ENCODE peak calls at places on chromosome 11, in eight cellular contexts. One of them, this sample, is unnamed.

GRCh38 chr11:33017478-33017877 is 1.8 kb downstream of the DEPDC7 start:
- DNase-seq in fibroblast of lung: no peak
- DNase-seq in CD8-positive, alpha-beta T cell: no peak
- DNase-seq in foreskin fibroblast: no peak
- DNase-seq in lower lobe of right lung: no peak
- DNase-seq in WERI-Rb-1: no peak
- DNase-seq in RWPE1: no peak
- DNase-seq in fibroblast of pulmonary artery: no peak
- DNase-seq in this sample: no peak

GRCh38 chr11:65135633-65136145 is 1.4 kb upstream of the SYVN1 start:
- DNase-seq in fibroblast of lung: no peak
- DNase-seq in CD8-positive, alpha-beta T cell: no peak
- DNase-seq in foreskin fibroblast: no peak
- DNase-seq in lower lobe of right lung: no peak
- DNase-seq in WERI-Rb-1: peak
- DNase-seq in RWPE1: no peak
- DNase-seq in fibroblast of pulmonary artery: no peak
- DNase-seq in this sample: no peak

GRCh38 chr11:61281581-61282250 is 13.4 kb downstream of the VWCE start:
- DNase-seq in fibroblast of lung: peak
- DNase-seq in CD8-positive, alpha-beta T cell: no peak
- DNase-seq in foreskin fibroblast: no peak
- DNase-seq in lower lobe of right lung: no peak
- DNase-seq in WERI-Rb-1: peak
- DNase-seq in RWPE1: peak
- DNase-seq in fibroblast of pulmonary artery: peak
- DNase-seq in this sample: peak

GRCh38 chr11:65432686-65433582 is 10.3 kb downstream of the NEAT1 start:
- DNase-seq in fibroblast of lung: peak
- DNase-seq in CD8-positive, alpha-beta T cell: no peak
- DNase-seq in foreskin fibroblast: no peak
- DNase-seq in lower lobe of right lung: no peak
- DNase-seq in WERI-Rb-1: no peak
- DNase-seq in RWPE1: no peak
- DNase-seq in fibroblast of pulmonary artery: peak
- DNase-seq in this sample: peak

GRCh38 chr11:130476200-130476921 is 27.9 kb downstream of the ADAMTS15 start:
- DNase-seq in fibroblast of lung: peak
- DNase-seq in CD8-positive, alpha-beta T cell: no peak
- DNase-seq in foreskin fibroblast: no peak
- DNase-seq in lower lobe of right lung: no peak
- DNase-seq in WERI-Rb-1: no peak
- DNase-seq in RWPE1: no peak
- DNase-seq in fibroblast of pulmonary artery: no peak
- DNase-seq in this sample: no peak

GRCh38 chr11:13009921-13010736 is 1.0 kb downstream of the RASSF10 start:
- DNase-seq in fibroblast of lung: peak
- DNase-seq in CD8-positive, alpha-beta T cell: no peak
- DNase-seq in foreskin fibroblast: no peak
- DNase-seq in lower lobe of right lung: peak
- DNase-seq in WERI-Rb-1: peak
- DNase-seq in RWPE1: peak
- DNase-seq in fibroblast of pulmonary artery: no peak
- DNase-seq in this sample: no peak

GRCh38 chr11:12540913-12541587 is 133.2 kb upstream of the TEAD1 start:
- DNase-seq in fibroblast of lung: peak
- DNase-seq in CD8-positive, alpha-beta T cell: no peak
- DNase-seq in foreskin fibroblast: peak
- DNase-seq in lower lobe of right lung: no peak
- DNase-seq in WERI-Rb-1: no peak
- DNase-seq in RWPE1: peak
- DNase-seq in fibroblast of pulmonary artery: peak
- DNase-seq in this sample: peak

GRCh38 chr11:18312012-18312411 is 9.9 kb downstream of the HPS5 start:
- DNase-seq in fibroblast of lung: peak
- DNase-seq in CD8-positive, alpha-beta T cell: no peak
- DNase-seq in foreskin fibroblast: peak
- DNase-seq in lower lobe of right lung: no peak
- DNase-seq in WERI-Rb-1: no peak
- DNase-seq in RWPE1: no peak
- DNase-seq in fibroblast of pulmonary artery: peak
- DNase-seq in this sample: peak

GRCh38 chr11:76185511-76185910 is 20.8 kb downstream of the WNT11 start:
- DNase-seq in fibroblast of lung: no peak
- DNase-seq in CD8-positive, alpha-beta T cell: no peak
- DNase-seq in foreskin fibroblast: no peak
- DNase-seq in lower lobe of right lung: no peak
- DNase-seq in WERI-Rb-1: no peak
- DNase-seq in RWPE1: no peak
- DNase-seq in fibroblast of pulmonary artery: no peak
- DNase-seq in this sample: no peak

GRCh38 chr11:3105791-3106735 is 48.8 kb upstream of the CARS1 start:
- DNase-seq in fibroblast of lung: no peak
- DNase-seq in CD8-positive, alpha-beta T cell: no peak
- DNase-seq in foreskin fibroblast: no peak
- DNase-seq in lower lobe of right lung: peak
- DNase-seq in WERI-Rb-1: no peak
- DNase-seq in RWPE1: no peak
- DNase-seq in fibroblast of pulmonary artery: no peak
- DNase-seq in this sample: no peak

GRCh38 chr11:11494348-11494747 is 127.5 kb downstream of the GALNT18 start:
- DNase-seq in fibroblast of lung: no peak
- DNase-seq in CD8-positive, alpha-beta T cell: no peak
- DNase-seq in foreskin fibroblast: no peak
- DNase-seq in lower lobe of right lung: no peak
- DNase-seq in WERI-Rb-1: no peak
- DNase-seq in RWPE1: no peak
- DNase-seq in fibroblast of pulmonary artery: no peak
- DNase-seq in this sample: no peak

GRCh38 chr11:35335226-35335625 is 84.1 kb downstream of the SLC1A2 start:
- DNase-seq in fibroblast of lung: no peak
- DNase-seq in CD8-positive, alpha-beta T cell: no peak
- DNase-seq in foreskin fibroblast: peak
- DNase-seq in lower lobe of right lung: no peak
- DNase-seq in WERI-Rb-1: no peak
- DNase-seq in RWPE1: no peak
- DNase-seq in fibroblast of pulmonary artery: peak
- DNase-seq in this sample: peak

GRCh38 chr11:33402066-33402465 is 144.9 kb downstream of the HIPK3 start:
- DNase-seq in fibroblast of lung: no peak
- DNase-seq in CD8-positive, alpha-beta T cell: no peak
- DNase-seq in foreskin fibroblast: no peak
- DNase-seq in lower lobe of right lung: no peak
- DNase-seq in WERI-Rb-1: no peak
- DNase-seq in RWPE1: no peak
- DNase-seq in fibroblast of pulmonary artery: no peak
- DNase-seq in this sample: no peak

GRCh38 chr11:106959800-106960199 is 58.5 kb downstream of the GUCY1A2 start:
- DNase-seq in fibroblast of lung: peak
- DNase-seq in CD8-positive, alpha-beta T cell: no peak
- DNase-seq in foreskin fibroblast: no peak
- DNase-seq in lower lobe of right lung: no peak
- DNase-seq in WERI-Rb-1: no peak
- DNase-seq in RWPE1: no peak
- DNase-seq in fibroblast of pulmonary artery: peak
- DNase-seq in this sample: no peak

GRCh38 chr11:118436639-118437045 is 350 bp downstream of the KMT2A start:
- DNase-seq in fibroblast of lung: peak
- DNase-seq in CD8-positive, alpha-beta T cell: peak
- DNase-seq in foreskin fibroblast: no peak
- DNase-seq in lower lobe of right lung: peak
- DNase-seq in WERI-Rb-1: peak
- DNase-seq in RWPE1: peak
- DNase-seq in fibroblast of pulmonary artery: no peak
- DNase-seq in this sample: peak

GRCh38 chr11:118437736-118438125 is 1.4 kb downstream of the KMT2A start:
- DNase-seq in fibroblast of lung: peak
- DNase-seq in CD8-positive, alpha-beta T cell: peak
- DNase-seq in foreskin fibroblast: no peak
- DNase-seq in lower lobe of right lung: no peak
- DNase-seq in WERI-Rb-1: peak
- DNase-seq in RWPE1: peak
- DNase-seq in fibroblast of pulmonary artery: no peak
- DNase-seq in this sample: peak

GRCh38 chr11:118439656-118440055 is 3.4 kb downstream of the KMT2A start:
- DNase-seq in fibroblast of lung: no peak
- DNase-seq in CD8-positive, alpha-beta T cell: no peak
- DNase-seq in foreskin fibroblast: no peak
- DNase-seq in lower lobe of right lung: no peak
- DNase-seq in WERI-Rb-1: no peak
- DNase-seq in RWPE1: no peak
- DNase-seq in fibroblast of pulmonary artery: no peak
- DNase-seq in this sample: no peak

GRCh38 chr11:118437046-118437735 is 899 bp downstream of the KMT2A start:
- DNase-seq in fibroblast of lung: peak
- DNase-seq in CD8-positive, alpha-beta T cell: peak
- DNase-seq in foreskin fibroblast: peak
- DNase-seq in lower lobe of right lung: peak
- DNase-seq in WERI-Rb-1: peak
- DNase-seq in RWPE1: peak
- DNase-seq in fibroblast of pulmonary artery: no peak
- DNase-seq in this sample: peak

GRCh38 chr11:118438314-118438931 is 2.1 kb downstream of the KMT2A start:
- DNase-seq in fibroblast of lung: peak
- DNase-seq in CD8-positive, alpha-beta T cell: peak
- DNase-seq in foreskin fibroblast: peak
- DNase-seq in lower lobe of right lung: no peak
- DNase-seq in WERI-Rb-1: peak
- DNase-seq in RWPE1: peak
- DNase-seq in fibroblast of pulmonary artery: peak
- DNase-seq in this sample: peak
- TF ChIP-seq CTCF in fibroblast of lung: no peak
- TF ChIP-seq CTCF in CD8-positive, alpha-beta T cell: no peak
- TF ChIP-seq CTCF in foreskin fibroblast: no peak
- TF ChIP-seq CTCF in lower lobe of right lung: no peak
- TF ChIP-seq CTCF in WERI-Rb-1: no peak
- TF ChIP-seq CTCF in RWPE1: no peak
- TF ChIP-seq CTCF in fibroblast of pulmonary artery: no peak
- TF ChIP-seq CTCF in this sample: no peak

GRCh38 chr11:235998-236773 is at the start of gene SIRT3:
- DNase-seq in fibroblast of lung: peak
- DNase-seq in CD8-positive, alpha-beta T cell: peak
- DNase-seq in foreskin fibroblast: peak
- DNase-seq in lower lobe of right lung: peak
- DNase-seq in WERI-Rb-1: peak
- DNase-seq in RWPE1: peak
- DNase-seq in fibroblast of pulmonary artery: peak
- DNase-seq in this sample: peak
- TF ChIP-seq CTCF in fibroblast of lung: no peak
- TF ChIP-seq CTCF in CD8-positive, alpha-beta T cell: no peak
- TF ChIP-seq CTCF in foreskin fibroblast: no peak
- TF ChIP-seq CTCF in lower lobe of right lung: no peak
- TF ChIP-seq CTCF in WERI-Rb-1: peak
- TF ChIP-seq CTCF in RWPE1: no peak
- TF ChIP-seq CTCF in fibroblast of pulmonary artery: no peak
- TF ChIP-seq CTCF in this sample: no peak

GRCh38 chr11:8219257-8220021 is 44.2 kb downstream of the LMO1 start:
- DNase-seq in fibroblast of lung: peak
- DNase-seq in CD8-positive, alpha-beta T cell: no peak
- DNase-seq in foreskin fibroblast: peak
- DNase-seq in lower lobe of right lung: peak
- DNase-seq in WERI-Rb-1: peak
- DNase-seq in RWPE1: peak
- DNase-seq in fibroblast of pulmonary artery: peak
- DNase-seq in this sample: peak
- TF ChIP-seq CTCF in fibroblast of lung: peak
- TF ChIP-seq CTCF in CD8-positive, alpha-beta T cell: no peak
- TF ChIP-seq CTCF in foreskin fibroblast: peak
- TF ChIP-seq CTCF in lower lobe of right lung: peak
- TF ChIP-seq CTCF in WERI-Rb-1: peak
- TF ChIP-seq CTCF in RWPE1: peak
- TF ChIP-seq CTCF in fibroblast of pulmonary artery: peak
- TF ChIP-seq CTCF in this sample: peak

GRCh38 chr11:14323118-14323676 is 35.8 kb downstream of the RRAS2 start:
- DNase-seq in fibroblast of lung: no peak
- DNase-seq in CD8-positive, alpha-beta T cell: no peak
- DNase-seq in foreskin fibroblast: no peak
- DNase-seq in lower lobe of right lung: no peak
- DNase-seq in WERI-Rb-1: no peak
- DNase-seq in RWPE1: no peak
- DNase-seq in fibroblast of pulmonary artery: no peak
- DNase-seq in this sample: no peak
- TF ChIP-seq CTCF in fibroblast of lung: no peak
- TF ChIP-seq CTCF in CD8-positive, alpha-beta T cell: no peak
- TF ChIP-seq CTCF in foreskin fibroblast: no peak
- TF ChIP-seq CTCF in lower lobe of right lung: no peak
- TF ChIP-seq CTCF in WERI-Rb-1: no peak
- TF ChIP-seq CTCF in RWPE1: no peak
- TF ChIP-seq CTCF in fibroblast of pulmonary artery: no peak
- TF ChIP-seq CTCF in this sample: no peak

GRCh38 chr11:118895093-118896039 is 11.7 kb downstream of the CXCR5 start:
- DNase-seq in fibroblast of lung: no peak
- DNase-seq in CD8-positive, alpha-beta T cell: peak
- DNase-seq in foreskin fibroblast: no peak
- DNase-seq in lower lobe of right lung: no peak
- DNase-seq in WERI-Rb-1: no peak
- DNase-seq in RWPE1: no peak
- DNase-seq in fibroblast of pulmonary artery: no peak
- DNase-seq in this sample: no peak

GRCh38 chr11:118897721-118898310 is 14.1 kb downstream of the CXCR5 start:
- DNase-seq in fibroblast of lung: no peak
- DNase-seq in CD8-positive, alpha-beta T cell: no peak
- DNase-seq in foreskin fibroblast: no peak
- DNase-seq in lower lobe of right lung: no peak
- DNase-seq in WERI-Rb-1: no peak
- DNase-seq in RWPE1: no peak
- DNase-seq in fibroblast of pulmonary artery: no peak
- DNase-seq in this sample: no peak

GRCh38 chr11:118896472-118896913 is 12.8 kb downstream of the CXCR5 start:
- DNase-seq in fibroblast of lung: no peak
- DNase-seq in CD8-positive, alpha-beta T cell: no peak
- DNase-seq in foreskin fibroblast: no peak
- DNase-seq in lower lobe of right lung: no peak
- DNase-seq in WERI-Rb-1: no peak
- DNase-seq in RWPE1: no peak
- DNase-seq in fibroblast of pulmonary artery: no peak
- DNase-seq in this sample: no peak

GRCh38 chr11:118898400-118899295 is 15.0 kb downstream of the CXCR5 start:
- DNase-seq in fibroblast of lung: no peak
- DNase-seq in CD8-positive, alpha-beta T cell: peak
- DNase-seq in foreskin fibroblast: no peak
- DNase-seq in lower lobe of right lung: no peak
- DNase-seq in WERI-Rb-1: no peak
- DNase-seq in RWPE1: no peak
- DNase-seq in fibroblast of pulmonary artery: no peak
- DNase-seq in this sample: no peak

GRCh38 chr11:118896921-118897591 is 13.4 kb downstream of the CXCR5 start:
- DNase-seq in fibroblast of lung: no peak
- DNase-seq in CD8-positive, alpha-beta T cell: no peak
- DNase-seq in foreskin fibroblast: no peak
- DNase-seq in lower lobe of right lung: no peak
- DNase-seq in WERI-Rb-1: no peak
- DNase-seq in RWPE1: no peak
- DNase-seq in fibroblast of pulmonary artery: no peak
- DNase-seq in this sample: no peak
- TF ChIP-seq CTCF in fibroblast of lung: no peak
- TF ChIP-seq CTCF in CD8-positive, alpha-beta T cell: no peak
- TF ChIP-seq CTCF in foreskin fibroblast: no peak
- TF ChIP-seq CTCF in lower lobe of right lung: no peak
- TF ChIP-seq CTCF in WERI-Rb-1: no peak
- TF ChIP-seq CTCF in RWPE1: no peak
- TF ChIP-seq CTCF in fibroblast of pulmonary artery: no peak
- TF ChIP-seq CTCF in this sample: no peak

GRCh38 chr11:67691149-67691548 is 16.7 kb upstream of the ALDH3B2 start:
- DNase-seq in fibroblast of lung: no peak
- DNase-seq in CD8-positive, alpha-beta T cell: no peak
- DNase-seq in foreskin fibroblast: no peak
- DNase-seq in lower lobe of right lung: no peak
- DNase-seq in WERI-Rb-1: no peak
- DNase-seq in RWPE1: no peak
- DNase-seq in fibroblast of pulmonary artery: no peak
- DNase-seq in this sample: no peak
- TF ChIP-seq CTCF in fibroblast of lung: peak
- TF ChIP-seq CTCF in CD8-positive, alpha-beta T cell: no peak
- TF ChIP-seq CTCF in foreskin fibroblast: peak
- TF ChIP-seq CTCF in lower lobe of right lung: no peak
- TF ChIP-seq CTCF in WERI-Rb-1: peak
- TF ChIP-seq CTCF in RWPE1: peak
- TF ChIP-seq CTCF in fibroblast of pulmonary artery: peak
- TF ChIP-seq CTCF in this sample: peak